ENCODE peak calls at places on chromosomes 16 and 17, in seven cellular contexts. L is AG09309; N is nephron progenitor cell; X is choroid plexus epithelial cell; D is AG10803; W is activated CD8-positive, alpha-beta T cell treated with anti-CD3 and anti-CD28 coated beads for 36 hours; P is HCT116. S is an unnamed sample.
A peak's percentile ranks its signal among the peaks of the same experiment; 100 is the strongest.

GRCh38 chr17:61414141-61414935 is 14.7 kb downstream of the TBX2 start:
- DNase-seq in L (no peak), N (no peak), X (no peak), D (no peak), W (no peak), P (no peak), S (peak; percentile 16)

GRCh38 chr17:76715462-76715830 is 4.7 kb upstream of the MXRA7 start:
- DNase-seq in L (no peak), N (no peak), X (no peak), D (no peak), W (no peak), P (no peak), S (no peak)

GRCh38 chr17:13426991-13427390 is 174.7 kb downstream of the HS3ST3A1 start:
- DNase-seq in L (no peak), N (no peak), X (no peak), D (no peak), W (no peak), P (no peak), S (no peak)

GRCh38 chr17:49762148-49762941 is 1.6 kb downstream of the FAM117A start:
- DNase-seq in L (no peak), N (no peak), X (no peak), D (peak; percentile 46), W (no peak), P (no peak), S (no peak)

GRCh38 chr17:81403040-81403467 is 7.8 kb downstream of the BAHCC1 start:
- DNase-seq in L (no peak), N (no peak), X (peak; percentile 31), D (no peak), W (no peak), P (no peak), S (no peak)

GRCh38 chr16:25575363-25575762 is 116.4 kb upstream of the HS3ST4 start:
- DNase-seq in L (no peak), N (no peak), X (no peak), D (no peak), W (no peak), P (no peak), S (no peak)

GRCh38 chr17:2814499-2815341 is 18.5 kb downstream of the RAP1GAP2 start:
- DNase-seq in L (no peak), N (no peak), X (no peak), D (no peak), W (peak; percentile 93), P (no peak), S (peak; percentile 50)

GRCh38 chr16:21663889-21664647 is at the start of gene OTOA:
- DNase-seq in L (no peak), N (peak; percentile 34), X (no peak), D (no peak), W (peak; percentile 39), P (no peak), S (peak; percentile 45)

GRCh38 chr16:8370374-8371015 is 219.8 kb downstream of the TMEM114 start:
- DNase-seq in L (no peak), N (no peak), X (peak; percentile 1), D (no peak), W (no peak), P (no peak), S (no peak)

GRCh38 chr17:68381076-68381900 is 76.0 kb downstream of the WIPI1 start:
- DNase-seq in L (peak; percentile 97), N (no peak), X (peak; percentile 93), D (peak; percentile 97), W (peak; percentile 53), P (peak; percentile 98), S (no peak)

GRCh38 chr16:87661561-87661960 is 59.3 kb downstream of the JPH3 start:
- DNase-seq in L (no peak), N (peak; percentile 89), X (peak; percentile 59), D (peak; percentile 39), W (peak; percentile 63), P (no peak), S (peak; percentile 69)

GRCh38 chr17:45645330-45645729 is 138.8 kb upstream of the CRHR1 start:
- DNase-seq in L (no peak), N (no peak), X (no peak), D (no peak), W (no peak), P (no peak), S (no peak)

GRCh38 chr17:71636644-71637043 is 484.2 kb upstream of the SOX9 start:
- DNase-seq in L (no peak), N (no peak), X (no peak), D (no peak), W (no peak), P (no peak), S (no peak)

GRCh38 chr17:39835038-39835786 is 28.9 kb downstream of the IKZF3 start:
- DNase-seq in L (no peak), N (no peak), X (no peak), D (no peak), W (no peak), P (no peak), S (no peak)

GRCh38 chr17:42531455-42532354 is 4.3 kb upstream of the NAGLU start:
- DNase-seq in L (no peak), N (peak; percentile 75), X (no peak), D (peak; percentile 54), W (peak; percentile 64), P (no peak), S (peak; percentile 68)

GRCh38 chr16:3771513-3771912 is 54.2 kb upstream of the TRAP1 start:
- DNase-seq in L (no peak), N (no peak), X (no peak), D (no peak), W (no peak), P (no peak), S (no peak)

GRCh38 chr16:66476328-66477027 is 49.4 kb downstream of the BEAN1 start:
- DNase-seq in L (no peak), N (peak; percentile 38), X (peak; percentile 64), D (no peak), W (peak; percentile 72), P (no peak), S (no peak)

GRCh38 chr17:40487371-40488020 is 13.9 kb downstream of the TNS4 start:
- DNase-seq in L (no peak), N (no peak), X (no peak), D (no peak), W (no peak), P (no peak), S (no peak)

GRCh38 chr16:2707368-2708289 is 12.4 kb downstream of the PRSS27 start:
- DNase-seq in L (no peak), N (no peak), X (no peak), D (no peak), W (no peak), P (no peak), S (no peak)

GRCh38 chr17:66073384-66073783 is 118.5 kb downstream of the CEP112 start:
- DNase-seq in L (no peak), N (no peak), X (no peak), D (no peak), W (no peak), P (no peak), S (no peak)

GRCh38 chr16:87954361-87954760 is 3.1 kb downstream of the BANP start:
- DNase-seq in L (no peak), N (no peak), X (no peak), D (no peak), W (no peak), P (no peak), S (no peak)

GRCh38 chr17:61054430-61054829 is 345.2 kb upstream of the TBX2 start:
- DNase-seq in L (no peak), N (no peak), X (peak; percentile 22), D (no peak), W (no peak), P (no peak), S (no peak)

GRCh38 chr17:4014148-4014927 is 50.1 kb upstream of the ATP2A3 start:
- DNase-seq in L (no peak), N (no peak), X (no peak), D (no peak), W (no peak), P (no peak), S (no peak)

GRCh38 chr17:71412803-71413202 is 708.0 kb upstream of the SOX9 start:
- DNase-seq in L (peak; percentile 93), N (no peak), X (peak; percentile 97), D (peak; percentile 97), W (no peak), P (peak; percentile 93), S (no peak)

GRCh38 chr16:86680137-86680536 is 101.8 kb downstream of the FOXL1 start:
- DNase-seq in L (peak; percentile 76), N (no peak), X (peak; percentile 59), D (peak; percentile 87), W (no peak), P (no peak), S (no peak)

GRCh38 chr16:57301126-57301817 is 16.8 kb upstream of the PLLP start:
- DNase-seq in L (no peak), N (no peak), X (no peak), D (no peak), W (no peak), P (no peak), S (no peak)

GRCh38 chr16:57300387-57301125 is 16.1 kb upstream of the PLLP start:
- DNase-seq in L (peak; percentile 93), N (peak; percentile 98), X (peak; percentile 99), D (peak; percentile 98), W (peak; percentile 99), P (peak; percentile 97), S (peak; percentile 94)

GRCh38 chr16:57297856-57298255 is 13.4 kb upstream of the PLLP start:
- DNase-seq in L (no peak), N (no peak), X (no peak), D (no peak), W (peak; percentile 64), P (no peak), S (no peak)

GRCh38 chr16:57299719-57300386 is 15.4 kb upstream of the PLLP start:
- DNase-seq in L (peak; percentile 92), N (peak; percentile 87), X (peak; percentile 97), D (peak; percentile 97), W (peak; percentile 94), P (peak; percentile 90), S (peak; percentile 77)

GRCh38 chr16:57299009-57299718 is 14.7 kb upstream of the PLLP start:
- DNase-seq in L (no peak), N (peak; percentile 65), X (no peak), D (no peak), W (peak; percentile 60), P (no peak), S (peak; percentile 59)
- TF ChIP-seq CTCF in L (no peak), N (no peak), X (peak; percentile 38), D (no peak), W (peak; percentile 40), P (no peak), S (no peak)

GRCh38 chr16:53282975-53283946 is 151.0 kb upstream of the RBL2 start:
- DNase-seq in L (peak; percentile 23), N (no peak), X (peak; percentile 66), D (peak; percentile 59), W (no peak), P (peak; percentile 46), S (no peak)
- TF ChIP-seq CTCF in L (peak; percentile 51), N (peak; percentile 20), X (peak; percentile 66), D (peak; percentile 70), W (peak; percentile 57), P (peak; percentile 59), S (peak; percentile 41)

GRCh38 chr17:8156174-8156992 is 4.2 kb upstream of the PER1 start:
- DNase-seq in L (peak; percentile 100), N (peak; percentile 99), X (peak; percentile 100), D (peak; percentile 100), W (peak; percentile 100), P (peak; percentile 100), S (peak; percentile 98)
- TF ChIP-seq CTCF in L (peak; percentile 4), N (no peak), X (peak; percentile 9), D (peak; percentile 18), W (no peak), P (no peak), S (no peak)

DNA sequence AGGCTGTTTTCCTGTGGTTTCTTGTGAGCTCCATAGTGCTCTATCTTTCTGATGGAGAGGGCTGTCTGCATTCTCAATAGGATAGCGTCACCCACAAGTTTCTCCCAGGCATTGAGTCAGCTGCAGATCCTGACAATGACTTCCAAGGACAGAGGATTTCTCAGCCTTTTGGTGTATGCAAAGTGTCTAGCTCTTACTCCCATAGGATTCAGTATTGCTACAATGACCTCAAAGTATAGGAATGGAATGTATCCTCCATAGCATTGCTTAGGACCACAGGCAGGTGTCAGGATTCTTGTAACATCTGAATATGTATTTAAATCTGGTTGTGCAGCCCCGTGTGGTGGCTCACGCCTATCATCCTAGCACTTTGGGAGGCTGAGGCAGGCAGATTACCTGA is 32.3 kb downstream of the SMIM36 start:
- DNase-seq in L (no peak), N (no peak), X (no peak), D (no peak), W (no peak), P (no peak), S (no peak)
- TF ChIP-seq CTCF in L (no peak), N (no peak), X (no peak), D (no peak), W (no peak), P (no peak), S (no peak)